ENCODE peak calls at places on chromosomes 7 and 10, in five cellular contexts. Z, S, D, P and F are unnamed samples.

GRCh38 chr10:76675951-76676587 is 961.5 kb downstream of the KCNMA1 start:
- DNase-seq in Z (no peak), S (no peak), D (no peak), P (no peak), F (no peak)

GRCh38 chr10:132919374-132920100 is 22.8 kb downstream of the CFAP46 start:
- DNase-seq in Z (no peak), S (no peak), D (no peak), P (no peak), F (no peak)

GRCh38 chr10:84177541-84178386 is 4.2 kb downstream of the GPR15LG start:
- DNase-seq in Z (no peak), S (no peak), D (no peak), P (no peak), F (no peak)

GRCh38 chr10:26479766-26480492 is 41.8 kb downstream of the APBB1IP start:
- DNase-seq in Z (no peak), S (no peak), D (no peak), P (no peak), F (no peak)

GRCh38 chr7:11130012-11130411 is 156.3 kb downstream of the PHF14 start:
- DNase-seq in Z (no peak), S (no peak), D (no peak), P (no peak), F (no peak)

GRCh38 chr7:73822319-73823173 is 8.2 kb upstream of the CLDN4 start:
- DNase-seq in Z (peak), S (peak), D (peak), P (no peak), F (no peak)

GRCh38 chr10:5975641-5976473 is 1.5 kb downstream of the IL15RA start:
- DNase-seq in Z (no peak), S (no peak), D (no peak), P (peak), F (no peak)

GRCh38 chr10:104333728-104334373 is 4.4 kb downstream of the ITPRIP start:
- DNase-seq in Z (no peak), S (no peak), D (peak), P (no peak), F (no peak)

GRCh38 chr7:156021476-156021875 is 209.2 kb upstream of the SHH start:
- DNase-seq in Z (no peak), S (no peak), D (no peak), P (no peak), F (no peak)

GRCh38 chr10:23196915-23197314 is 4.8 kb downstream of the PTF1A start:
- DNase-seq in Z (no peak), S (no peak), D (no peak), P (no peak), F (no peak)

GRCh38 chr7:129606801-129607200 is 4.7 kb upstream of the NRF1 start:
- DNase-seq in Z (no peak), S (no peak), D (no peak), P (no peak), F (no peak)

DNA sequence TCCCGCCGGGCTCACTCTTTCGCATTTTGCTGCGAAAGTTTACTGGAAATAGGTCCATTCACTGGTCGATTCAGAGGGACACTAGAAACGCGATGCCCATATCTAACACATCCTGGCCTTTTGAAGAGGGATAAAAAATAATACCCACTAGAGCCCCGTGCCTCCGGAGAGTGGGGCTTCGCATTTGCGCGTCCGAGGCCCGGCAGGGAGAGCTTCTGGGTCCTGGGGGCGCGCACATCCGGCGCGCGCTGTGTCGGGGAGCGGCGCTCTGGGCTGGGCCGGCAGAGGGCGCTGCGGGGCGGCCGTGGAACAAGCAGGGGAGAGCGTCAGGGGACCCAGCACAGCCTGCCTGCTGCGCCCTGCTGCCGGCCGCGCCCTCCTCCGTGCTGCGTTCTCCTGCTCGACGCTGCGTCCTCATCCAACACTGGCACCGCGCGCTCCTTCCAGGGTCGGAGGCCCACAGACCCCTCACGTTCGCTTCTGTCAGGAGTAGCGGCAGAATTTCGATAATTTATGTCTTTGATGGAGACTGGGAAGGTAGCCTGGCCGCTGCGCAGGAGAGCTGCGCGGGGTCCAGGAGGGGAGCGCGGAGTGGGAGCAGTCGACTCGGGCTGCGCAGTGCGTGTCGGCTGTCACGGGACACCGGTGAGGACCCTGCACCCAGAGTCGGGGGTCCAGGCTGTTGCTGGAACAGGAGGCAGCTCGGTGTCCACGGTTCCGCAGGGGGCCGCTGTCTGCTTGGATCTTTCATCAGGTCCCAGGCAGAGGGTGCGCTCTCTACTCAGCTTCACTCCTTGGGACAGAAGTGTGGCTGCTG is 41.5 kb upstream of the ZNF32 start:
- DNase-seq in Z (peak), S (peak), D (peak), P (no peak), F (peak)
- H3K27ac ChIP-seq in Z (peak), S (no peak), D (no peak), P (no peak), F (no peak)

GRCh38 chr10:78044699-78045098 is 11.0 kb downstream of the RPS24 start:
- DNase-seq in Z (no peak), S (no peak), D (no peak), P (no peak), F (no peak)

GRCh38 chr10:78045856-78046255 is 12.2 kb downstream of the RPS24 start:
- DNase-seq in Z (no peak), S (no peak), D (no peak), P (no peak), F (no peak)

GRCh38 chr10:78044179-78044578 is 10.5 kb downstream of the RPS24 start:
- DNase-seq in Z (no peak), S (no peak), D (no peak), P (no peak), F (no peak)

GRCh38 chr10:78046711-78047269 is 13.1 kb downstream of the RPS24 start:
- DNase-seq in Z (no peak), S (no peak), D (no peak), P (no peak), F (no peak)

GRCh38 chr10:78045237-78045636 is 11.6 kb downstream of the RPS24 start:
- DNase-seq in Z (no peak), S (no peak), D (no peak), P (peak), F (peak)
- TF ChIP-seq CTCF in Z (no peak), S (no peak), D (no peak), P (no peak), F (no peak)

DNA sequence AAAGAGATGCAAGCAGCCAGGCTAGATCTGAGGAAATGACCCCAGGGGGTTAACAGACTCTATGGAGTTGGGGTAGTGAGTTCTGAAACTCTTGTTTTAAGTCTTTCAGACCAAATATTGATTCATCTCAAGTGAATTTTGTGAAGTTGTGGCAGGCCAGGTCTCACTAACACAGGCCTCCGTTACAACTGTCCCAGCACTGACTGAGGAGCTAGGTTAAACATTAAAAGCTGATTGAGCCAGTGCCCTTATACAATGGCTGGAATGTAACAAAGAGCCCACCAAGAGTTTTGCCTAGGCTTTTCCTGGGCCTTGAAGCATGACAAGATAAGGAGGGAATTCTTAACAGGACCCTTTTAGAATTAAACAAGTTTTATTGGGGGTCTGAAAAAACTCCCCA is 192.3 kb upstream of the STK17A start:
- DNase-seq in Z (no peak), S (peak), D (no peak), P (no peak), F (no peak)
- TF ChIP-seq JUNB in Z (no peak), S (no peak), D (no peak), P (no peak), F (no peak)

GRCh38 chr10:37737336-37737735 is 120.1 kb downstream of the ZNF248 start:
- DNase-seq in Z (no peak), S (no peak), D (no peak), P (no peak), F (no peak)
- H3K27ac ChIP-seq in Z (no peak), S (no peak), D (no peak), P (no peak), F (no peak)

GRCh38 chr10:48466611-48467240 is 138.1 kb downstream of the ARHGAP22 start:
- DNase-seq in Z (no peak), S (no peak), D (no peak), P (no peak), F (peak)
- TF ChIP-seq CTCF in Z (no peak), S (no peak), D (no peak), P (no peak), F (no peak)